ENCODE peak calls at places on chromosome 3, in eight cellular contexts. Q is SK-N-SH, E is K562, B is IMR-90, Y is HCT116, A is A549, R is HepG2, F is H1. M is an unnamed sample.

GRCh38 chr3:190526787-190527767 is 13.2 kb downstream of the IL1RAP start:
- DNase-seq in Q (no peak), E (no peak), B (no peak), Y (no peak), A (no peak), R (peak), F (no peak), M (no peak)

GRCh38 chr3:133842158-133842557 is 36.5 kb downstream of the SRPRB start:
- DNase-seq in Q (no peak), E (no peak), B (no peak), Y (no peak), A (no peak), R (no peak), F (no peak), M (no peak)

GRCh38 chr3:156477306-156477705 is 77.6 kb downstream of the SSR3 start:
- DNase-seq in Q (no peak), E (no peak), B (peak), Y (no peak), A (no peak), R (no peak), F (no peak), M (no peak)

GRCh38 chr3:50658416-50658815 is 16.3 kb upstream of the DOCK3 start:
- DNase-seq in Q (no peak), E (no peak), B (no peak), Y (no peak), A (no peak), R (no peak), F (no peak), M (no peak)

GRCh38 chr3:58059349-58060321 is 51.4 kb downstream of the FLNB start:
- DNase-seq in Q (no peak), E (no peak), B (peak), Y (no peak), A (no peak), R (peak), F (no peak), M (no peak)

GRCh38 chr3:48397767-48398681 is 26.0 kb downstream of the FBXW12 start:
- DNase-seq in Q (peak), E (peak), B (no peak), Y (no peak), A (no peak), R (no peak), F (no peak), M (no peak)

GRCh38 chr3:66751842-66752241 is 246.3 kb upstream of the KBTBD8 start:
- DNase-seq in Q (no peak), E (no peak), B (no peak), Y (no peak), A (no peak), R (no peak), F (no peak), M (no peak)

GRCh38 chr3:189534546-189534945 is 96.6 kb upstream of the TP63 start:
- DNase-seq in Q (no peak), E (no peak), B (no peak), Y (no peak), A (no peak), R (no peak), F (no peak), M (no peak)

GRCh38 chr3:11613851-11614491 is 29.7 kb downstream of the VGLL4 start:
- DNase-seq in Q (no peak), E (no peak), B (no peak), Y (no peak), A (no peak), R (no peak), F (no peak), M (no peak)

GRCh38 chr3:129123314-129124060 is 1.9 kb upstream of the RAB43 start:
- DNase-seq in Q (no peak), E (no peak), B (peak), Y (no peak), A (peak), R (peak), F (no peak), M (no peak)

GRCh38 chr3:157086053-157086761 is 73.7 kb downstream of the CCNL1 start:
- DNase-seq in Q (no peak), E (no peak), B (no peak), Y (no peak), A (no peak), R (no peak), F (no peak), M (no peak)

GRCh38 chr3:157527471-157527881 is 24.3 kb upstream of the VEPH1 start:
- DNase-seq in Q (no peak), E (no peak), B (peak), Y (no peak), A (no peak), R (no peak), F (no peak), M (no peak)

GRCh38 chr3:8982509-8982908 is 19.2 kb upstream of the RAD18 start:
- DNase-seq in Q (no peak), E (no peak), B (peak), Y (no peak), A (no peak), R (no peak), F (no peak), M (no peak)

GRCh38 chr3:50617096-50617791 is at the start of gene MAPKAPK3:
- DNase-seq in Q (no peak), E (no peak), B (no peak), Y (no peak), A (no peak), R (peak), F (no peak), M (no peak)

GRCh38 chr3:139202226-139202958 is 141.4 kb upstream of the MRPS22 start:
- DNase-seq in Q (peak), E (peak), B (no peak), Y (peak), A (no peak), R (peak), F (peak), M (no peak)

GRCh38 chr3:37793889-37794591 is 67.6 kb upstream of the CTDSPL start:
- DNase-seq in Q (no peak), E (no peak), B (no peak), Y (no peak), A (no peak), R (no peak), F (no peak), M (no peak)

GRCh38 chr3:116444819-116445290 is 432 bp downstream of the LSAMP start:
- DNase-seq in Q (peak), E (no peak), B (no peak), Y (no peak), A (no peak), R (no peak), F (no peak), M (no peak)

GRCh38 chr3:78666458-78666800 is 1101.4 kb downstream of the ROBO1 start:
- DNase-seq in Q (no peak), E (no peak), B (peak), Y (no peak), A (peak), R (no peak), F (no peak), M (no peak)

GRCh38 chr3:106007512-106007911 is 138.7 kb upstream of the CBLB start:
- DNase-seq in Q (no peak), E (no peak), B (no peak), Y (no peak), A (no peak), R (no peak), F (no peak), M (no peak)

DNA sequence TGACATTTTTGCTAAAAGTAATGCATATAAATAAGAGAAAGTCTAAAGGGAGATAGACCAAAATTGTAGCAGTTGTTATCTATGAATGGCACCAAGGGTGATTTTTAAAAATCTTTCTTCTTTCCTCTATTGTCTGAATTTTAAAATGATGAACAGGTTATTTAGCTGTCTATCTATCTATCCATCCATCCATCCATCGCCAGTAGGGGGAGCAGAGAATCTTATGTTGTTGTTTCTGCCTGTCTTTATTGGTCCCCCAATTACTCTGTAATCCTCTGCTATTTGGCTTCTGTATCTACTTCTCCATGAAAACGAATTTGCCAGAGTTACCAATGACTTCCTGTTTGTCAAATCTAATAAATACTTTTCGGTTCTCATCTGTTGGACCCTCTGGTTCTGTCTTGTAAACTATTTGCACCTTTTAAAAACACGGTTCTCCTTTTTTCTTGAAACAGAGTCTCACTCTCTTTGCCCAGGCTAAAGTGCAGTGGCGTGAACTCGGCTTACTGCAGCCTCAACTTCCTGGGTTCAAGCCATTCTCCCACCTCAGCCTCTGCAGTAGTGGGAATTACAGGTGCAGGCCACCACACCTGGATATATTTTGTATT is 86.0 kb downstream of the ECT2 start:
- DNase-seq in Q (peak), E (peak), B (peak), Y (peak), A (peak), R (peak), F (no peak), M (no peak)
- TF ChIP-seq RAD21 in Q (peak), E (peak), B (peak), Y (peak), A (peak), R (no peak), F (peak), M (peak)

GRCh38 chr3:108183971-108184370 is 38.3 kb downstream of the IFT57 start:
- DNase-seq in Q (no peak), E (no peak), B (peak), Y (no peak), A (no peak), R (no peak), F (no peak), M (no peak)
- TF ChIP-seq RAD21 in Q (no peak), E (no peak), B (no peak), Y (no peak), A (no peak), R (no peak), F (no peak), M (no peak)

GRCh38 chr3:151205482-151205881 is 2.5 kb upstream of the GPR171 start:
- DNase-seq in Q (no peak), E (no peak), B (no peak), Y (no peak), A (no peak), R (no peak), F (no peak), M (no peak)

GRCh38 chr3:151204530-151205401 is 1.8 kb upstream of the GPR171 start:
- DNase-seq in Q (no peak), E (no peak), B (no peak), Y (no peak), A (no peak), R (no peak), F (no peak), M (no peak)

GRCh38 chr3:151200586-151200985 is 2.4 kb downstream of the GPR171 start:
- DNase-seq in Q (no peak), E (no peak), B (no peak), Y (no peak), A (no peak), R (no peak), F (no peak), M (no peak)

GRCh38 chr3:151201046-151201730 is 1.8 kb downstream of the GPR171 start:
- DNase-seq in Q (no peak), E (no peak), B (no peak), Y (no peak), A (no peak), R (no peak), F (no peak), M (no peak)

DNA sequence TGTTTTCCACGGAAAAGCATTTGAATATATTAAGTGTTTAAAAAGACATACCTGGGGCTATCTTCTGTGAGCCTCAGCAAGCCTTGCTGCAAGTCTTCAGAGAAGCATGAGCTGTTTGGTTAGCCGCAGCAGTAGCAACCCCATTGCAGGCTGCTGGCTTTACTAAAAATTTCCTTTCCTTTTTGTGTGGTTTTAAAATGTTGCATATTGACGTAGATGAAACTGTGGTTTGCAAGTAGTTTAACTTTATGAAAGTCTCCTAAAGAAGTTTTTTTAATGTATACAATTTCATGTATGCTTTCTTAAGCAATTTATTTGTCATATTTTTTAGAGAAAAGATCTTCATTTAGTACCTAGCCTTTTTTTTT is at the start of gene GPR171:
- DNase-seq in Q (no peak), E (no peak), B (no peak), Y (no peak), A (no peak), R (no peak), F (no peak), M (peak)
- TF ChIP-seq RAD21 in Q (no peak), E (no peak), B (no peak), Y (no peak), A (no peak), R (no peak), F (no peak), M (no peak)

DNA sequence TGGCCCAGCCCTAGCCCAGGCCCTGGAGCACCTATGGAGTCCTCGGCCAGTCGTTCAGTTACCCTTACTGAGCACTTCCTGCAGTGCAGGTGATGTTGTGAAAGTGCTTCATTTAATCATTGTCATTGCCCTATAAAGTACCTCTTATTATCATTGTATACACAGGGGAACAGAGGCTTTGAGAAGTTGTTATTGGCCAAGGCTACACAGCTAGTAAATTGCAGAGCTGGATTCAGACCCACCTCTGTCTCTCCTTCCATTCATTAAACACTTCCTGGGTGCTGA is 9.8 kb downstream of the RPL32 start:
- DNase-seq in Q (no peak), E (no peak), B (no peak), Y (no peak), A (no peak), R (no peak), F (no peak), M (no peak)
- TF ChIP-seq RAD21 in Q (no peak), E (no peak), B (no peak), Y (no peak), A (no peak), R (no peak), F (no peak), M (no peak)

DNA sequence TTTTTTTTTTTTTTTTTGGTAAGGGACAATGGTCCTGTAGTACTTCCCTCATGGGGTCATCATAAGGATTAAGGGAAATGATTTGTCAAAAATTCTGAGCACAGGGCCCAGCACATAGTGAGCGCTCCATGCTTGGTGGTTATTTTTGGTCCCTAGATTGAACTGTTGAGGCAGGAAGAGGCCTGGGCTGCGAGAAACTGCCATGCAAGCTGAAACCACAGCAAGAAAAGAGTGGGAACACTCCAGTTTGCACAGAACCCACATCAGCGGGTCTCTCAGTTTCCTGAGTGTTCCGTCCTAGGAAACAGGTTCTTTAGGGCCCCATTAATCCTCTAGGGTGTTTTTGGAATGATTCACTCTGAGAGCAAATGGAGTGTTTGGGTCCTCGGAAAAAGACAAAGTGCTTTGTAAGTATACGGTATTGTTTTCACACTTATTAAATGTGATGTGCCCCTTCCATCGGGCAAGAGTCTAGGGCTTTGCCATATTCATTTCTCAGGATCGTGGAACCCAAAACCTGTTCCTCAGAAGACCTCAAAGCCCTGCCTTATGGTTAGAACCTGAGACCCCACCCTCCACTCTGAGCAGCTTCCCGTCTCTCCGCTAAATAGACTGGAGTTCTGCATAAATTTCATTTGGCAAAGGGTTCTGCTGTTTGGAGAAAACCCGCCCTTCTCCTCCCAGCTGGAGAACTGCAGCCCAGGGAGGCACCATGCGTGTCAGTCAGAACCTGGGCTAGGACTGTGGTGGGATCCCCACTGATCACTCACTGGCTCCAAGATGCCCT is 60.4 kb downstream of the SPSB4 start:
- DNase-seq in Q (no peak), E (no peak), B (no peak), Y (no peak), A (no peak), R (no peak), F (no peak), M (no peak)
- TF ChIP-seq RAD21 in Q (no peak), E (no peak), B (no peak), Y (no peak), A (no peak), R (no peak), F (no peak), M (no peak)

GRCh38 chr3:21551019-21551418 is 200.0 kb downstream of the ZNF385D start:
- DNase-seq in Q (peak), E (no peak), B (no peak), Y (no peak), A (no peak), R (peak), F (no peak), M (no peak)
- TF ChIP-seq RAD21 in Q (peak), E (peak), B (no peak), Y (no peak), A (no peak), R (no peak), F (peak), M (peak)

DNA sequence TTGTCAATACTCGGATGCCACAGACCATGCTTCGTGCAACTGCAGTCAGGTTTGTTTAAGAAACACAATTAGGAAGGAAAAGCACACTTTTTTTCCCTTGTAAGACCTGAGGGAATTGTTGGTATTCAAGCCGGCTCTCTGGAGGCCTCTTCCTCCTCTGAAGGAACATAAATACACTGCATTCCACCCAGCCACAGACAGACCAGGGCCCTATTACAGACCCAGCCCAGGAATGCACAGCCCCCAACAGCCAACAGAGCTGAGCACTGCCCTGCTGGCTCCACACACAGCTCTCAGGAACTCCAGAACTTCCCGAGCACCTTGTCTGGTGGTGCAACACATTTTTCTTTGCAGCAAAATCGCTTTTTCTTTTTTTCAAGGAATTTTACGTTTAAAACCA is 488.7 kb upstream of the PROK2 start:
- DNase-seq in Q (no peak), E (no peak), B (peak), Y (no peak), A (no peak), R (no peak), F (peak), M (no peak)
- TF ChIP-seq RAD21 in Q (no peak), E (no peak), B (peak), Y (no peak), A (no peak), R (no peak), F (peak), M (no peak)

GRCh38 chr3:5567113-5567512 is 379.6 kb downstream of the EDEM1 start:
- DNase-seq in Q (no peak), E (no peak), B (no peak), Y (no peak), A (no peak), R (no peak), F (no peak), M (no peak)

GRCh38 chr3:5569152-5569551 is 381.6 kb downstream of the EDEM1 start:
- DNase-seq in Q (no peak), E (no peak), B (no peak), Y (no peak), A (no peak), R (no peak), F (no peak), M (no peak)

GRCh38 chr3:5568451-5568850 is 380.9 kb downstream of the EDEM1 start:
- DNase-seq in Q (no peak), E (no peak), B (no peak), Y (peak), A (no peak), R (peak), F (no peak), M (no peak)

GRCh38 chr3:5576277-5577011 is 388.9 kb downstream of the EDEM1 start:
- DNase-seq in Q (no peak), E (no peak), B (no peak), Y (no peak), A (no peak), R (no peak), F (no peak), M (no peak)

GRCh38 chr3:5572168-5572567 is 384.7 kb downstream of the EDEM1 start:
- DNase-seq in Q (no peak), E (no peak), B (no peak), Y (no peak), A (no peak), R (no peak), F (no peak), M (no peak)
- TF ChIP-seq RAD21 in Q (no peak), E (no peak), B (no peak), Y (no peak), A (no peak), R (no peak), F (no peak), M (no peak)

DNA sequence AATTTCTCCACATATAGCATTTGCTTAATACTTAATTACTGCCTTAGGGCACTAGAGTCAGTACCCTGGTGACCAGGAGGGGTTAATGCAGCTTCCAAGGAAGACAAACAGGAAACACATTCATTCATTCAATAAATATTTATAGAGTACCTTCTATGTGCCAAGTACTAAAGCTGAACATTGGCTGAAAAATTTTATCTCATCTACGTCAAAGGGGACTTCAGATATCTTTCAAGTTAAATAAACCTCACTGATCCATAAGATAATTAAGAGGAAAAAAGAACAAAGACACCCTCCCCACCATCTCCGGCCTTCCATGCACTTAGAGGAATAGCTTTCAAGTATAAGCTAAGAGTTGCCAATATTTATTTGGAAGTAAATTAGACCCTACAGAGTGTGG is 156.9 kb upstream of the PRICKLE2 start:
- DNase-seq in Q (no peak), E (no peak), B (peak), Y (no peak), A (no peak), R (no peak), F (no peak), M (no peak)
- TF ChIP-seq RAD21 in Q (no peak), E (no peak), B (no peak), Y (no peak), A (no peak), R (no peak), F (no peak), M (no peak)

M was measured in GM12878.